ENCODE peak calls at places on chromosomes 3 and 15, in four cellular contexts. D is A549, V is K562, G is HepG2. M is an unnamed sample.

GRCh38 chr15:39323157-39323556 is 257.7 kb upstream of the THBS1 start:
- DNase-seq in V (no peak), D (no peak), G (no peak), M (no peak)

GRCh38 chr3:69671082-69671952 is 67.9 kb upstream of the MITF start:
- DNase-seq in G (peak), V (peak), D (peak), M (no peak)

GRCh38 chr3:60017631-60018030 is 967.8 kb upstream of the CFAP20DC start:
- DNase-seq in G (no peak), V (no peak), D (no peak), M (no peak)

GRCh38 chr3:69425249-69425648 is 39.4 kb upstream of the FRMD4B start:
- DNase-seq in V (peak), G (peak), D (peak), M (peak)

GRCh38 chr3:172082269-172082668 is 42.9 kb downstream of the FNDC3B start:
- DNase-seq in V (no peak), G (peak), D (no peak), M (no peak)

GRCh38 chr15:70589221-70589620 is 174.1 kb downstream of the UACA start:
- DNase-seq in G (no peak), D (no peak), V (no peak), M (no peak)

GRCh38 chr15:69722924-69723323 is 270.3 kb downstream of the RPLP1 start:
- DNase-seq in G (no peak), D (no peak), V (no peak), M (no peak)

GRCh38 chr3:13709706-13710105 is 160.8 kb downstream of the FBLN2 start:
- DNase-seq in G (no peak), V (no peak), D (no peak), M (no peak)

GRCh38 chr3:72791132-72791531 is 57.1 kb downstream of the SHQ1 start:
- DNase-seq in V (no peak), D (no peak), G (no peak), M (no peak)

GRCh38 chr3:7407107-7407506 is 546.2 kb downstream of the GRM7 start:
- DNase-seq in G (no peak), D (peak), V (no peak), M (no peak)

GRCh38 chr3:122668930-122669730 is 11.5 kb upstream of the PARP14 start:
- DNase-seq in G (peak), D (peak), V (peak), M (no peak)

DNA sequence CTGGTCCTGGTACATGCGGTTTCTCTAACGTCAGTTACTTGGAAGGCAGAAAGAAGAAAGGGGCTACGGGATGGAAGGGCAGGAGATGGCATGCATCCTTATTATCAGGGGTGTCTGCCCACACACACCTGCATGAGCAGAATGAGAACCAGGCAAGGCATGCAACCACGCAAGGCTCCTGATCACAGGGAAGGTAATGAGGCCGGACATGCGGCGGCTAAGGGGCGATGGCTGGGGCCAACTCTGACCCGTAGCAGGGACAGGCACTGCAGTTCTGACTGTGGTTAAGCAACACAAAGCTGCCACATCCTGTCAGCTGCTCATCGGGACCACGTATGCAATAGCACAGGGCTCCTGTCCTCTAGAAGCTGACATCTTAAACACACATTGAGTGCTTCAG is 73.1 kb downstream of the OXNAD1 start:
- DNase-seq in V (no peak), G (no peak), D (no peak), M (no peak)
- TF ChIP-seq HMGXB4 in V (no peak), G (no peak), D (no peak), M (no peak)

DNA sequence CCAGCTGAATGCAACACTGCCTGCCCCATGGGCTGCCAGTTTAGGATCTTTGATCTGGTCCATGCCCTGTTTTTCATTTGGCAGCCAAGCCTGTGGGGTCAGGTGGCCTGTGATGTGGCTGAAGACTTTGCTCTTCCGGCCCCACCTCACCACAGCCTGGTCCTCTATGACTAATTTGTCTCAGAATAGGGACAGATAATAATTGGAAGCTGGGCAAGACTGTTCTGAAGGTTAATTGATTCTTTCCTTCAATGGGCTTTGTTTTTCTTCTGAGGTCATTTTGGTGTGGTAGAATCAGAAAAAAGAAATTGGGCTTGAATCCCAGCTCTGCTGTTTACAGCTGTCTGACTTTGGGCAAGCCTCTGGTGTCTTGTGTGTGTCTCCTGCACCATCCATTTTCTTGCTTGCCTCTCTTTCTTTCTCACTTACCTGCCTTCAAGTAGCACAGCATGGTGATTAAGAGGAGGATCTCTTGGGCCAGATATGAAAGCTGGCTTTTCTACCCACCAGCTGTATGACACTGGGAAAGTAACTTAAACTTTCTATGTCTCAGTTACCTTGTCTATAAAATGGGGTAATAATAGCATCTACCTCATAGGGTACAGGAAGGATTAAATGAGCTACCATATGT is 24.2 kb downstream of the ABHD2 start:
- DNase-seq in V (no peak), G (peak), D (peak), M (no peak)
- TF ChIP-seq USF2 in V (no peak), G (no peak), D (peak), M (no peak)

GRCh38 chr15:92048739-92049138 is 195.2 kb downstream of the SLCO3A1 start:
- DNase-seq in D (no peak), G (no peak), V (no peak), M (no peak)

GRCh38 chr15:92050220-92050898 is 196.9 kb downstream of the SLCO3A1 start:
- DNase-seq in G (no peak), V (no peak), D (no peak), M (no peak)

GRCh38 chr15:92051726-92052125 is 198.2 kb downstream of the SLCO3A1 start:
- DNase-seq in G (no peak), V (no peak), D (no peak), M (no peak)

GRCh38 chr15:92047900-92048299 is 194.4 kb downstream of the SLCO3A1 start:
- DNase-seq in D (no peak), G (no peak), V (no peak), M (no peak)

DNA sequence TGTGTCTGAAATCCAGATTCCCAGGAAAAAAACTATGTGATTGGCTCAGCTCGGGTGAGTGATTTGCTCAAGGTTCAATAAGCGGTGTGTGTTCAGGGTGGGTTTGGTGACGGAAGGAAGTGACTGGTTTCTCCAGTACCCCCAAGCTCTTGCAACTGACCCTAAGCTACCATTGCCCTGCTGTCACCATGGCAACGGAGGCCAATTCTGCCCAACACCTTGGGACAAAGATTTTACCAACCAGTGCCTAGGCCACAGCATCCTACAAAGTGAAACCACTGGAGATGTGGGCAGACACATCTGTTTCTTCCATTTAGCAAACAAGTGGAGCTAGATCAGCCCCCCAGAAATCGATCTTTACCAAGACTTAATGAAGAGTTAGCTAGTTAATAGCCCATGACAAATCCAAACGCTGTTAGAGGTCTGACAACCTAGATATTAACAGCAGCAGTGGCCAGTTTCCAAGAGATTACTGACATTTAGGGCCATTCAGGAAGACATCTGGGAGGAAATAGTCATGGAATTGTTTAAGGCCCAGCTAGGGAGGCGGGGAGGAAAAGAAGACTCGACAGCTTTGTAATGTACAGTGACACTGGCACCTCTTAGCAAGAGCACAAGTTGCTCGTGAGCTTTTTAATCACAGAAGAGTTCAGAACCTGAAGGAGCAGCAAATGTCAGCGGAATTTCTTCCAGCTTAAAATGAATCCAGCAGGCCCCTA is 195.9 kb downstream of the SLCO3A1 start:
- DNase-seq in D (no peak), G (no peak), V (no peak), M (no peak)
- TF ChIP-seq HMGXB4 in D (no peak), G (no peak), V (no peak), M (no peak)

GRCh38 chr3:36397856-36398255 is 17.6 kb downstream of the STAC start:
- DNase-seq in D (no peak), G (no peak), V (no peak), M (no peak)
- TF ChIP-seq USF2 in D (no peak), G (no peak), V (no peak), M (no peak)

GRCh38 chr15:97940993-97941392 is 19.5 kb upstream of the ARRDC4 start:
- DNase-seq in D (no peak), G (no peak), V (no peak), M (no peak)

GRCh38 chr15:97944724-97945123 is 15.8 kb upstream of the ARRDC4 start:
- DNase-seq in V (no peak), G (no peak), D (no peak), M (no peak)

GRCh38 chr15:97941572-97941971 is 18.9 kb upstream of the ARRDC4 start:
- DNase-seq in D (no peak), V (no peak), G (no peak), M (no peak)
- TF ChIP-seq HMGXB4 in D (no peak), V (no peak), G (no peak), M (no peak)

M was measured in WTC11.